ENCODE peak calls at places on chromosomes 5 and 9, in ten cellular contexts. One of them, this sample, is unnamed.

GRCh38 chr9:97710356-97711222 is 13.4 kb upstream of the XPA start:
- DNase-seq in activated naive CD8-positive, alpha-beta T cell treated with anti-CD3 and anti-CD28 coated beads, Interleukin-2, amount 50 U/mL, for 24 hours: peak; percentile 39
- DNase-seq in myocyte: peak; percentile 71
- DNase-seq in fibroblast of lung: peak; percentile 76
- DNase-seq in activated T-helper 1 cell treated with Interleukin-2 at 50 U/mL for 16 hours: no peak
- DNase-seq in testis: peak; percentile 64
- DNase-seq in lower lobe of right lung: no peak
- DNase-seq in cardiac fibroblast: peak; percentile 81
- DNase-seq in GM06990: no peak
- DNase-seq in AG20443: peak; percentile 87
- DNase-seq in this sample: peak; percentile 34

GRCh38 chr5:10077721-10078551 is 171.8 kb downstream of the ATPSCKMT start:
- DNase-seq in activated naive CD8-positive, alpha-beta T cell treated with anti-CD3 and anti-CD28 coated beads, Interleukin-2, amount 50 U/mL, for 24 hours: no peak
- DNase-seq in myocyte: no peak
- DNase-seq in fibroblast of lung: peak; percentile 35
- DNase-seq in activated T-helper 1 cell treated with Interleukin-2 at 50 U/mL for 16 hours: no peak
- DNase-seq in testis: no peak
- DNase-seq in lower lobe of right lung: no peak
- DNase-seq in cardiac fibroblast: no peak
- DNase-seq in GM06990: no peak
- DNase-seq in AG20443: peak; percentile 87
- DNase-seq in this sample: no peak

GRCh38 chr5:32443541-32444190 is 874 bp downstream of the ZFR start:
- DNase-seq in activated naive CD8-positive, alpha-beta T cell treated with anti-CD3 and anti-CD28 coated beads, Interleukin-2, amount 50 U/mL, for 24 hours: peak; percentile 54
- DNase-seq in myocyte: peak; percentile 49
- DNase-seq in fibroblast of lung: peak; percentile 33
- DNase-seq in activated T-helper 1 cell treated with Interleukin-2 at 50 U/mL for 16 hours: peak; percentile 36
- DNase-seq in testis: peak; percentile 46
- DNase-seq in lower lobe of right lung: peak; percentile 62
- DNase-seq in cardiac fibroblast: peak; percentile 49
- DNase-seq in GM06990: peak; percentile 73
- DNase-seq in AG20443: peak; percentile 71
- DNase-seq in this sample: peak; percentile 59

GRCh38 chr9:113853333-113853732 is 22.8 kb upstream of the ZNF618 start:
- DNase-seq in activated naive CD8-positive, alpha-beta T cell treated with anti-CD3 and anti-CD28 coated beads, Interleukin-2, amount 50 U/mL, for 24 hours: no peak
- DNase-seq in myocyte: no peak
- DNase-seq in fibroblast of lung: no peak
- DNase-seq in activated T-helper 1 cell treated with Interleukin-2 at 50 U/mL for 16 hours: no peak
- DNase-seq in testis: no peak
- DNase-seq in lower lobe of right lung: no peak
- DNase-seq in cardiac fibroblast: peak; percentile 7
- DNase-seq in GM06990: no peak
- DNase-seq in AG20443: no peak
- DNase-seq in this sample: no peak

GRCh38 chr9:130846487-130847305 is 11.6 kb downstream of the ABL1 start:
- DNase-seq in activated naive CD8-positive, alpha-beta T cell treated with anti-CD3 and anti-CD28 coated beads, Interleukin-2, amount 50 U/mL, for 24 hours: no peak
- DNase-seq in myocyte: peak; percentile 69
- DNase-seq in fibroblast of lung: peak; percentile 68
- DNase-seq in activated T-helper 1 cell treated with Interleukin-2 at 50 U/mL for 16 hours: no peak
- DNase-seq in testis: peak; percentile 34
- DNase-seq in lower lobe of right lung: no peak
- DNase-seq in cardiac fibroblast: peak; percentile 85
- DNase-seq in GM06990: no peak
- DNase-seq in AG20443: peak; percentile 49
- DNase-seq in this sample: no peak

GRCh38 chr9:135015986-135016640 is 71.4 kb upstream of the OLFM1 start:
- DNase-seq in activated naive CD8-positive, alpha-beta T cell treated with anti-CD3 and anti-CD28 coated beads, Interleukin-2, amount 50 U/mL, for 24 hours: no peak
- DNase-seq in myocyte: peak; percentile 3
- DNase-seq in fibroblast of lung: no peak
- DNase-seq in activated T-helper 1 cell treated with Interleukin-2 at 50 U/mL for 16 hours: no peak
- DNase-seq in testis: no peak
- DNase-seq in lower lobe of right lung: no peak
- DNase-seq in cardiac fibroblast: no peak
- DNase-seq in GM06990: no peak
- DNase-seq in AG20443: no peak
- DNase-seq in this sample: no peak

GRCh38 chr5:81006955-81007636 is 46.9 kb downstream of the RASGRF2 start:
- DNase-seq in activated naive CD8-positive, alpha-beta T cell treated with anti-CD3 and anti-CD28 coated beads, Interleukin-2, amount 50 U/mL, for 24 hours: peak; percentile 50
- DNase-seq in myocyte: no peak
- DNase-seq in fibroblast of lung: no peak
- DNase-seq in activated T-helper 1 cell treated with Interleukin-2 at 50 U/mL for 16 hours: peak; percentile 25
- DNase-seq in testis: no peak
- DNase-seq in lower lobe of right lung: no peak
- DNase-seq in cardiac fibroblast: no peak
- DNase-seq in GM06990: no peak
- DNase-seq in AG20443: no peak
- DNase-seq in this sample: no peak

GRCh38 chr5:1312993-1313833 is 18.3 kb upstream of the TERT start:
- DNase-seq in activated naive CD8-positive, alpha-beta T cell treated with anti-CD3 and anti-CD28 coated beads, Interleukin-2, amount 50 U/mL, for 24 hours: peak; percentile 42
- DNase-seq in myocyte: no peak
- DNase-seq in fibroblast of lung: no peak
- DNase-seq in activated T-helper 1 cell treated with Interleukin-2 at 50 U/mL for 16 hours: no peak
- DNase-seq in testis: peak; percentile 6
- DNase-seq in lower lobe of right lung: peak; percentile 45
- DNase-seq in cardiac fibroblast: no peak
- DNase-seq in GM06990: peak; percentile 86
- DNase-seq in AG20443: no peak
- DNase-seq in this sample: peak; percentile 1

GRCh38 chr5:163569284-163569683 is 63.9 kb downstream of the MAT2B start:
- DNase-seq in activated naive CD8-positive, alpha-beta T cell treated with anti-CD3 and anti-CD28 coated beads, Interleukin-2, amount 50 U/mL, for 24 hours: no peak
- DNase-seq in myocyte: peak; percentile 12
- DNase-seq in fibroblast of lung: peak; percentile 79
- DNase-seq in activated T-helper 1 cell treated with Interleukin-2 at 50 U/mL for 16 hours: no peak
- DNase-seq in testis: no peak
- DNase-seq in lower lobe of right lung: no peak
- DNase-seq in cardiac fibroblast: peak; percentile 34
- DNase-seq in GM06990: no peak
- DNase-seq in AG20443: peak; percentile 22
- DNase-seq in this sample: no peak

GRCh38 chr9:129933709-129934586 is 98.7 kb downstream of the USP20 start:
- DNase-seq in activated naive CD8-positive, alpha-beta T cell treated with anti-CD3 and anti-CD28 coated beads, Interleukin-2, amount 50 U/mL, for 24 hours: no peak
- DNase-seq in myocyte: no peak
- DNase-seq in fibroblast of lung: no peak
- DNase-seq in activated T-helper 1 cell treated with Interleukin-2 at 50 U/mL for 16 hours: no peak
- DNase-seq in testis: no peak
- DNase-seq in lower lobe of right lung: no peak
- DNase-seq in cardiac fibroblast: no peak
- DNase-seq in GM06990: no peak
- DNase-seq in AG20443: peak; percentile 66
- DNase-seq in this sample: no peak

GRCh38 chr5:64925123-64925522 is 156.4 kb downstream of the CWC27 start:
- DNase-seq in activated naive CD8-positive, alpha-beta T cell treated with anti-CD3 and anti-CD28 coated beads, Interleukin-2, amount 50 U/mL, for 24 hours: no peak
- DNase-seq in myocyte: no peak
- DNase-seq in fibroblast of lung: no peak
- DNase-seq in activated T-helper 1 cell treated with Interleukin-2 at 50 U/mL for 16 hours: no peak
- DNase-seq in testis: no peak
- DNase-seq in lower lobe of right lung: no peak
- DNase-seq in cardiac fibroblast: no peak
- DNase-seq in GM06990: no peak
- DNase-seq in AG20443: no peak
- DNase-seq in this sample: no peak

GRCh38 chr9:107480386-107480789 is 9.2 kb downstream of the KLF4 start:
- DNase-seq in activated naive CD8-positive, alpha-beta T cell treated with anti-CD3 and anti-CD28 coated beads, Interleukin-2, amount 50 U/mL, for 24 hours: no peak
- DNase-seq in myocyte: peak; percentile 33
- DNase-seq in fibroblast of lung: peak; percentile 94
- DNase-seq in activated T-helper 1 cell treated with Interleukin-2 at 50 U/mL for 16 hours: no peak
- DNase-seq in testis: peak; percentile 24
- DNase-seq in lower lobe of right lung: peak; percentile 53
- DNase-seq in cardiac fibroblast: peak; percentile 85
- DNase-seq in GM06990: no peak
- DNase-seq in AG20443: peak; percentile 73
- DNase-seq in this sample: no peak

GRCh38 chr5:96259211-96259772 is 173.8 kb downstream of the PCSK1 start:
- DNase-seq in activated naive CD8-positive, alpha-beta T cell treated with anti-CD3 and anti-CD28 coated beads, Interleukin-2, amount 50 U/mL, for 24 hours: no peak
- DNase-seq in myocyte: peak; percentile 51
- DNase-seq in fibroblast of lung: peak; percentile 57
- DNase-seq in activated T-helper 1 cell treated with Interleukin-2 at 50 U/mL for 16 hours: no peak
- DNase-seq in testis: no peak
- DNase-seq in lower lobe of right lung: no peak
- DNase-seq in cardiac fibroblast: peak; percentile 49
- DNase-seq in GM06990: no peak
- DNase-seq in AG20443: peak; percentile 25
- DNase-seq in this sample: no peak

GRCh38 chr9:12415361-12415760 is 277.8 kb upstream of the TYRP1 start:
- DNase-seq in activated naive CD8-positive, alpha-beta T cell treated with anti-CD3 and anti-CD28 coated beads, Interleukin-2, amount 50 U/mL, for 24 hours: no peak
- DNase-seq in myocyte: no peak
- DNase-seq in fibroblast of lung: no peak
- DNase-seq in activated T-helper 1 cell treated with Interleukin-2 at 50 U/mL for 16 hours: no peak
- DNase-seq in testis: no peak
- DNase-seq in lower lobe of right lung: no peak
- DNase-seq in cardiac fibroblast: no peak
- DNase-seq in GM06990: no peak
- DNase-seq in AG20443: no peak
- DNase-seq in this sample: no peak

GRCh38 chr5:124477002-124477546 is 269.4 kb downstream of the ZNF608 start:
- DNase-seq in activated naive CD8-positive, alpha-beta T cell treated with anti-CD3 and anti-CD28 coated beads, Interleukin-2, amount 50 U/mL, for 24 hours: no peak
- DNase-seq in myocyte: no peak
- DNase-seq in fibroblast of lung: no peak
- DNase-seq in activated T-helper 1 cell treated with Interleukin-2 at 50 U/mL for 16 hours: no peak
- DNase-seq in testis: no peak
- DNase-seq in lower lobe of right lung: no peak
- DNase-seq in cardiac fibroblast: no peak
- DNase-seq in GM06990: no peak
- DNase-seq in AG20443: no peak
- DNase-seq in this sample: peak; percentile 33

GRCh38 chr5:7347377-7347776 is 48.6 kb upstream of the ADCY2 start:
- DNase-seq in activated naive CD8-positive, alpha-beta T cell treated with anti-CD3 and anti-CD28 coated beads, Interleukin-2, amount 50 U/mL, for 24 hours: no peak
- DNase-seq in myocyte: no peak
- DNase-seq in fibroblast of lung: no peak
- DNase-seq in activated T-helper 1 cell treated with Interleukin-2 at 50 U/mL for 16 hours: no peak
- DNase-seq in testis: no peak
- DNase-seq in lower lobe of right lung: no peak
- DNase-seq in cardiac fibroblast: no peak
- DNase-seq in GM06990: no peak
- DNase-seq in AG20443: no peak
- DNase-seq in this sample: no peak

GRCh38 chr9:86344818-86345217 is 9.4 kb downstream of the TUT7 start:
- DNase-seq in activated naive CD8-positive, alpha-beta T cell treated with anti-CD3 and anti-CD28 coated beads, Interleukin-2, amount 50 U/mL, for 24 hours: no peak
- DNase-seq in myocyte: no peak
- DNase-seq in fibroblast of lung: no peak
- DNase-seq in activated T-helper 1 cell treated with Interleukin-2 at 50 U/mL for 16 hours: no peak
- DNase-seq in testis: no peak
- DNase-seq in lower lobe of right lung: no peak
- DNase-seq in cardiac fibroblast: no peak
- DNase-seq in GM06990: no peak
- DNase-seq in AG20443: no peak
- DNase-seq in this sample: no peak

GRCh38 chr5:107372723-107373487 is 297.8 kb downstream of the EFNA5 start:
- DNase-seq in activated naive CD8-positive, alpha-beta T cell treated with anti-CD3 and anti-CD28 coated beads, Interleukin-2, amount 50 U/mL, for 24 hours: no peak
- DNase-seq in myocyte: no peak
- DNase-seq in fibroblast of lung: peak; percentile 18
- DNase-seq in activated T-helper 1 cell treated with Interleukin-2 at 50 U/mL for 16 hours: no peak
- DNase-seq in testis: peak; percentile 28
- DNase-seq in lower lobe of right lung: no peak
- DNase-seq in cardiac fibroblast: peak; percentile 32
- DNase-seq in GM06990: no peak
- DNase-seq in AG20443: no peak
- DNase-seq in this sample: no peak

GRCh38 chr9:5815421-5815820 is 17.5 kb downstream of the ERMP1 start:
- DNase-seq in activated naive CD8-positive, alpha-beta T cell treated with anti-CD3 and anti-CD28 coated beads, Interleukin-2, amount 50 U/mL, for 24 hours: no peak
- DNase-seq in myocyte: no peak
- DNase-seq in fibroblast of lung: no peak
- DNase-seq in activated T-helper 1 cell treated with Interleukin-2 at 50 U/mL for 16 hours: no peak
- DNase-seq in testis: no peak
- DNase-seq in lower lobe of right lung: no peak
- DNase-seq in cardiac fibroblast: no peak
- DNase-seq in GM06990: no peak
- DNase-seq in AG20443: no peak
- DNase-seq in this sample: no peak

GRCh38 chr9:111940697-111941096 is 44.1 kb downstream of the UGCG start:
- DNase-seq in activated naive CD8-positive, alpha-beta T cell treated with anti-CD3 and anti-CD28 coated beads, Interleukin-2, amount 50 U/mL, for 24 hours: no peak
- DNase-seq in myocyte: no peak
- DNase-seq in fibroblast of lung: no peak
- DNase-seq in activated T-helper 1 cell treated with Interleukin-2 at 50 U/mL for 16 hours: no peak
- DNase-seq in testis: no peak
- DNase-seq in lower lobe of right lung: no peak
- DNase-seq in cardiac fibroblast: peak; percentile 39
- DNase-seq in GM06990: no peak
- DNase-seq in AG20443: no peak
- DNase-seq in this sample: no peak

GRCh38 chr9:87505869-87506678 is 8.4 kb downstream of the DAPK1 start:
- DNase-seq in activated naive CD8-positive, alpha-beta T cell treated with anti-CD3 and anti-CD28 coated beads, Interleukin-2, amount 50 U/mL, for 24 hours: no peak
- DNase-seq in myocyte: no peak
- DNase-seq in fibroblast of lung: no peak
- DNase-seq in activated T-helper 1 cell treated with Interleukin-2 at 50 U/mL for 16 hours: no peak
- DNase-seq in testis: no peak
- DNase-seq in lower lobe of right lung: no peak
- DNase-seq in cardiac fibroblast: no peak
- DNase-seq in GM06990: no peak
- DNase-seq in AG20443: no peak
- DNase-seq in this sample: no peak

GRCh38 chr5:92613546-92613945 is 967.5 kb downstream of the NR2F1-AS1 start:
- DNase-seq in activated naive CD8-positive, alpha-beta T cell treated with anti-CD3 and anti-CD28 coated beads, Interleukin-2, amount 50 U/mL, for 24 hours: no peak
- DNase-seq in myocyte: peak; percentile 17
- DNase-seq in fibroblast of lung: peak; percentile 23
- DNase-seq in activated T-helper 1 cell treated with Interleukin-2 at 50 U/mL for 16 hours: no peak
- DNase-seq in testis: no peak
- DNase-seq in lower lobe of right lung: no peak
- DNase-seq in cardiac fibroblast: peak; percentile 4
- DNase-seq in GM06990: no peak
- DNase-seq in AG20443: no peak
- DNase-seq in this sample: no peak

GRCh38 chr5:95417971-95418370 is 26.8 kb downstream of the FAM81B start:
- DNase-seq in activated naive CD8-positive, alpha-beta T cell treated with anti-CD3 and anti-CD28 coated beads, Interleukin-2, amount 50 U/mL, for 24 hours: no peak
- DNase-seq in myocyte: no peak
- DNase-seq in fibroblast of lung: no peak
- DNase-seq in activated T-helper 1 cell treated with Interleukin-2 at 50 U/mL for 16 hours: no peak
- DNase-seq in testis: no peak
- DNase-seq in lower lobe of right lung: no peak
- DNase-seq in cardiac fibroblast: no peak
- DNase-seq in GM06990: no peak
- DNase-seq in AG20443: no peak
- DNase-seq in this sample: no peak

GRCh38 chr9:137244486-137245449 is 3.7 kb downstream of the TUBB4B start:
- DNase-seq in activated naive CD8-positive, alpha-beta T cell treated with anti-CD3 and anti-CD28 coated beads, Interleukin-2, amount 50 U/mL, for 24 hours: no peak
- DNase-seq in myocyte: no peak
- DNase-seq in fibroblast of lung: no peak
- DNase-seq in activated T-helper 1 cell treated with Interleukin-2 at 50 U/mL for 16 hours: no peak
- DNase-seq in testis: no peak
- DNase-seq in lower lobe of right lung: no peak
- DNase-seq in cardiac fibroblast: no peak
- DNase-seq in GM06990: no peak
- DNase-seq in AG20443: no peak
- DNase-seq in this sample: no peak

GRCh38 chr9:129462360-129462759 is 158.5 kb downstream of the C9orf50 start:
- DNase-seq in activated naive CD8-positive, alpha-beta T cell treated with anti-CD3 and anti-CD28 coated beads, Interleukin-2, amount 50 U/mL, for 24 hours: no peak
- DNase-seq in myocyte: no peak
- DNase-seq in fibroblast of lung: no peak
- DNase-seq in activated T-helper 1 cell treated with Interleukin-2 at 50 U/mL for 16 hours: no peak
- DNase-seq in testis: no peak
- DNase-seq in lower lobe of right lung: no peak
- DNase-seq in cardiac fibroblast: no peak
- DNase-seq in GM06990: no peak
- DNase-seq in AG20443: no peak
- DNase-seq in this sample: no peak

GRCh38 chr5:163451489-163451888 is 8.4 kb downstream of the NUDCD2 start:
- DNase-seq in activated naive CD8-positive, alpha-beta T cell treated with anti-CD3 and anti-CD28 coated beads, Interleukin-2, amount 50 U/mL, for 24 hours: no peak
- DNase-seq in myocyte: no peak
- DNase-seq in fibroblast of lung: no peak
- DNase-seq in activated T-helper 1 cell treated with Interleukin-2 at 50 U/mL for 16 hours: no peak
- DNase-seq in testis: no peak
- DNase-seq in lower lobe of right lung: no peak
- DNase-seq in cardiac fibroblast: no peak
- DNase-seq in GM06990: no peak
- DNase-seq in AG20443: no peak
- DNase-seq in this sample: no peak

GRCh38 chr5:4643190-4643589 is 496.9 kb upstream of the ADAMTS16 start:
- DNase-seq in activated naive CD8-positive, alpha-beta T cell treated with anti-CD3 and anti-CD28 coated beads, Interleukin-2, amount 50 U/mL, for 24 hours: no peak
- DNase-seq in myocyte: no peak
- DNase-seq in fibroblast of lung: no peak
- DNase-seq in activated T-helper 1 cell treated with Interleukin-2 at 50 U/mL for 16 hours: no peak
- DNase-seq in testis: no peak
- DNase-seq in lower lobe of right lung: no peak
- DNase-seq in cardiac fibroblast: no peak
- DNase-seq in GM06990: no peak
- DNase-seq in AG20443: no peak
- DNase-seq in this sample: no peak

GRCh38 chr5:87268126-87268969 is 665 bp downstream of the RASA1 start:
- DNase-seq in activated naive CD8-positive, alpha-beta T cell treated with anti-CD3 and anti-CD28 coated beads, Interleukin-2, amount 50 U/mL, for 24 hours: peak; percentile 73
- DNase-seq in myocyte: peak; percentile 75
- DNase-seq in fibroblast of lung: peak; percentile 73
- DNase-seq in activated T-helper 1 cell treated with Interleukin-2 at 50 U/mL for 16 hours: peak; percentile 39
- DNase-seq in testis: peak; percentile 78
- DNase-seq in lower lobe of right lung: peak; percentile 82
- DNase-seq in cardiac fibroblast: peak; percentile 67
- DNase-seq in GM06990: no peak
- DNase-seq in AG20443: peak; percentile 71
- DNase-seq in this sample: peak; percentile 67

This sample was measured in nephron progenitor cell.